ENCODE peak calls at places on chromosomes 3 and 15, in seven cellular contexts. One of them, this sample, is unnamed.

GRCh38 chr15:94001113-94001919 is 230.0 kb upstream of the MCTP2 start:
- DNase-seq in esophagus squamous epithelium: no peak
- DNase-seq in Calu3: no peak
- DNase-seq in GM20000: no peak
- DNase-seq in GM13976: no peak
- DNase-seq in psoas muscle: no peak
- DNase-seq in astrocyte of the spinal cord: no peak
- DNase-seq in this sample: no peak

GRCh38 chr3:127384717-127385539 is 97.1 kb upstream of the PRR20G start:
- DNase-seq in Calu3: no peak
- DNase-seq in GM13976: no peak
- DNase-seq in psoas muscle: no peak
- DNase-seq in astrocyte of the spinal cord: no peak
- DNase-seq in GM20000: no peak
- DNase-seq in esophagus squamous epithelium: no peak
- DNase-seq in this sample: no peak

GRCh38 chr3:40989141-40990061 is 209.9 kb upstream of the CTNNB1 start:
- DNase-seq in psoas muscle: no peak
- DNase-seq in Calu3: no peak
- DNase-seq in astrocyte of the spinal cord: peak
- DNase-seq in esophagus squamous epithelium: no peak
- DNase-seq in GM13976: no peak
- DNase-seq in GM20000: no peak
- DNase-seq in this sample: no peak

GRCh38 chr3:149871855-149872254 is 58.8 kb downstream of the RNF13 start:
- DNase-seq in GM20000: no peak
- DNase-seq in astrocyte of the spinal cord: no peak
- DNase-seq in psoas muscle: no peak
- DNase-seq in Calu3: no peak
- DNase-seq in esophagus squamous epithelium: no peak
- DNase-seq in GM13976: no peak
- DNase-seq in this sample: no peak

GRCh38 chr15:52093539-52094502 is 18.8 kb downstream of the BCL2L10 start:
- DNase-seq in GM20000: no peak
- DNase-seq in psoas muscle: peak
- DNase-seq in astrocyte of the spinal cord: peak
- DNase-seq in GM13976: no peak
- DNase-seq in esophagus squamous epithelium: no peak
- DNase-seq in Calu3: no peak
- DNase-seq in this sample: no peak

GRCh38 chr3:157142315-157142714 is 17.6 kb downstream of the CCNL1 start:
- DNase-seq in esophagus squamous epithelium: no peak
- DNase-seq in astrocyte of the spinal cord: no peak
- DNase-seq in psoas muscle: no peak
- DNase-seq in GM13976: no peak
- DNase-seq in Calu3: no peak
- DNase-seq in GM20000: no peak
- DNase-seq in this sample: no peak

GRCh38 chr3:120129718-120130117 is 35.5 kb upstream of the GSK3B start:
- DNase-seq in psoas muscle: no peak
- DNase-seq in esophagus squamous epithelium: no peak
- DNase-seq in GM20000: no peak
- DNase-seq in astrocyte of the spinal cord: peak
- DNase-seq in GM13976: no peak
- DNase-seq in Calu3: no peak
- DNase-seq in this sample: no peak

GRCh38 chr15:66808181-66808824 is 106.3 kb downstream of the SMAD6 start:
- DNase-seq in Calu3: no peak
- DNase-seq in astrocyte of the spinal cord: no peak
- DNase-seq in GM13976: no peak
- DNase-seq in psoas muscle: no peak
- DNase-seq in esophagus squamous epithelium: no peak
- DNase-seq in GM20000: no peak
- DNase-seq in this sample: no peak

GRCh38 chr3:184230081-184230602 is 757 bp downstream of the VWA5B2 start:
- DNase-seq in GM20000: peak
- DNase-seq in Calu3: peak
- DNase-seq in psoas muscle: no peak
- DNase-seq in esophagus squamous epithelium: no peak
- DNase-seq in GM13976: peak
- DNase-seq in astrocyte of the spinal cord: no peak
- DNase-seq in this sample: no peak

GRCh38 chr15:35067501-35068347 is 17.4 kb downstream of the NANOGP8 start:
- DNase-seq in Calu3: no peak
- DNase-seq in GM20000: no peak
- DNase-seq in GM13976: no peak
- DNase-seq in psoas muscle: no peak
- DNase-seq in esophagus squamous epithelium: no peak
- DNase-seq in astrocyte of the spinal cord: no peak
- DNase-seq in this sample: peak

GRCh38 chr3:12425850-12426579 is 58.3 kb upstream of the TSEN2 start:
- DNase-seq in GM20000: no peak
- DNase-seq in GM13976: no peak
- DNase-seq in psoas muscle: no peak
- DNase-seq in esophagus squamous epithelium: no peak
- DNase-seq in astrocyte of the spinal cord: no peak
- DNase-seq in Calu3: no peak
- DNase-seq in this sample: no peak

GRCh38 chr3:182683335-182684257 is 109.7 kb upstream of the ATP11B start:
- DNase-seq in GM13976: peak
- DNase-seq in esophagus squamous epithelium: no peak
- DNase-seq in astrocyte of the spinal cord: peak
- DNase-seq in Calu3: peak
- DNase-seq in psoas muscle: peak
- DNase-seq in GM20000: peak
- DNase-seq in this sample: peak

GRCh38 chr3:177322846-177323245 is 125.6 kb upstream of the TBL1XR1 start:
- DNase-seq in GM20000: no peak
- DNase-seq in Calu3: no peak
- DNase-seq in esophagus squamous epithelium: no peak
- DNase-seq in psoas muscle: no peak
- DNase-seq in GM13976: no peak
- DNase-seq in astrocyte of the spinal cord: no peak
- DNase-seq in this sample: no peak

GRCh38 chr15:73936181-73936580 is 9.9 kb downstream of the LOXL1 start:
- DNase-seq in Calu3: no peak
- DNase-seq in GM20000: no peak
- DNase-seq in psoas muscle: no peak
- DNase-seq in astrocyte of the spinal cord: peak
- DNase-seq in esophagus squamous epithelium: no peak
- DNase-seq in GM13976: no peak
- DNase-seq in this sample: no peak

GRCh38 chr15:56533741-56534416 is 68.9 kb upstream of the MNS1 start:
- DNase-seq in Calu3: no peak
- DNase-seq in astrocyte of the spinal cord: no peak
- DNase-seq in GM20000: no peak
- DNase-seq in psoas muscle: no peak
- DNase-seq in esophagus squamous epithelium: no peak
- DNase-seq in GM13976: no peak
- DNase-seq in this sample: no peak

GRCh38 chr15:100671858-100672543 is 69.6 kb downstream of the ASB7 start:
- DNase-seq in GM20000: peak
- DNase-seq in GM13976: peak
- DNase-seq in astrocyte of the spinal cord: peak
- DNase-seq in psoas muscle: no peak
- DNase-seq in esophagus squamous epithelium: no peak
- DNase-seq in Calu3: peak
- DNase-seq in this sample: no peak

GRCh38 chr3:121661376-121661775 is 673 bp upstream of the HCLS1 start:
- DNase-seq in esophagus squamous epithelium: no peak
- DNase-seq in psoas muscle: no peak
- DNase-seq in astrocyte of the spinal cord: no peak
- DNase-seq in GM13976: no peak
- DNase-seq in GM20000: no peak
- DNase-seq in Calu3: no peak
- DNase-seq in this sample: peak

GRCh38 chr3:125194061-125194848 is 18.3 kb downstream of the SLC12A8 start:
- DNase-seq in Calu3: no peak
- DNase-seq in astrocyte of the spinal cord: peak
- DNase-seq in esophagus squamous epithelium: no peak
- DNase-seq in GM13976: no peak
- DNase-seq in GM20000: no peak
- DNase-seq in psoas muscle: no peak
- DNase-seq in this sample: no peak

GRCh38 chr3:125190781-125191180 is 21.8 kb downstream of the SLC12A8 start:
- DNase-seq in astrocyte of the spinal cord: no peak
- DNase-seq in GM13976: no peak
- DNase-seq in psoas muscle: no peak
- DNase-seq in esophagus squamous epithelium: no peak
- DNase-seq in Calu3: no peak
- DNase-seq in GM20000: no peak
- DNase-seq in this sample: no peak

GRCh38 chr3:125191256-125191655 is 21.3 kb downstream of the SLC12A8 start:
- DNase-seq in Calu3: no peak
- DNase-seq in astrocyte of the spinal cord: peak
- DNase-seq in GM13976: no peak
- DNase-seq in psoas muscle: no peak
- DNase-seq in esophagus squamous epithelium: no peak
- DNase-seq in GM20000: no peak
- DNase-seq in this sample: no peak

GRCh38 chr3:125191730-125192129 is 20.8 kb downstream of the SLC12A8 start:
- DNase-seq in astrocyte of the spinal cord: no peak
- DNase-seq in psoas muscle: no peak
- DNase-seq in GM13976: no peak
- DNase-seq in GM20000: no peak
- DNase-seq in Calu3: no peak
- DNase-seq in esophagus squamous epithelium: no peak
- DNase-seq in this sample: peak

GRCh38 chr3:125192190-125193035 is 20.1 kb downstream of the SLC12A8 start:
- DNase-seq in Calu3: no peak
- DNase-seq in astrocyte of the spinal cord: no peak
- DNase-seq in GM13976: peak
- DNase-seq in psoas muscle: no peak
- DNase-seq in esophagus squamous epithelium: no peak
- DNase-seq in GM20000: peak
- DNase-seq in this sample: peak
- TF ChIP-seq CTCF in Calu3: no peak
- TF ChIP-seq CTCF in astrocyte of the spinal cord: peak
- TF ChIP-seq CTCF in GM13976: peak
- TF ChIP-seq CTCF in psoas muscle: no peak
- TF ChIP-seq CTCF in esophagus squamous epithelium: no peak
- TF ChIP-seq CTCF in GM20000: peak
- TF ChIP-seq CTCF in this sample: peak

GRCh38 chr15:90939756-90940155 is 4.7 kb downstream of the UNC45A start:
- DNase-seq in astrocyte of the spinal cord: no peak
- DNase-seq in esophagus squamous epithelium: no peak
- DNase-seq in Calu3: no peak
- DNase-seq in GM20000: no peak
- DNase-seq in GM13976: no peak
- DNase-seq in psoas muscle: no peak
- DNase-seq in this sample: no peak
- TF ChIP-seq CTCF in astrocyte of the spinal cord: no peak
- TF ChIP-seq CTCF in esophagus squamous epithelium: no peak
- TF ChIP-seq CTCF in Calu3: no peak
- TF ChIP-seq CTCF in GM20000: no peak
- TF ChIP-seq CTCF in GM13976: no peak
- TF ChIP-seq CTCF in psoas muscle: no peak
- TF ChIP-seq CTCF in this sample: no peak

DNA sequence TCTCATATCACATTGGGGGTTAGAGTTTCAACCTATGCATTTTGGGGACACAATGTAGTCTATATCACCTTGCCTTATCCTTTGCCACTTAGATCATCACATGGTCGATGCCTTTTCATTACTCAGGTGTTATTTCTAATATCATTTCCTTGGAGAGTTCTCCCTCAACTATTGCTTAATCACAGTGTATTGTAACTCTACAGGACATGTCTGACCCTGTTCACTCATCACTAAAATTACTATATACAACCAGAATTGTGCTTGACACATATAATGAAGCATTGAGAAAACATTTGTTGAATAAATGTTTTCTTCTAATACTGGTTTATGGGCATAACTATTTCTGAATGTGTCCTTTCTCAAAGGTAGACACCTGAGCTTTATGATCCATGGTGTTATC is 207.4 kb downstream of the EPHA6 start:
- DNase-seq in esophagus squamous epithelium: no peak
- DNase-seq in psoas muscle: no peak
- DNase-seq in Calu3: no peak
- DNase-seq in astrocyte of the spinal cord: no peak
- DNase-seq in GM13976: no peak
- DNase-seq in GM20000: no peak
- DNase-seq in this sample: no peak
- TF ChIP-seq CTCF in esophagus squamous epithelium: no peak
- TF ChIP-seq CTCF in psoas muscle: no peak
- TF ChIP-seq CTCF in Calu3: no peak
- TF ChIP-seq CTCF in astrocyte of the spinal cord: no peak
- TF ChIP-seq CTCF in GM13976: no peak
- TF ChIP-seq CTCF in GM20000: no peak
- TF ChIP-seq CTCF in this sample: no peak

DNA sequence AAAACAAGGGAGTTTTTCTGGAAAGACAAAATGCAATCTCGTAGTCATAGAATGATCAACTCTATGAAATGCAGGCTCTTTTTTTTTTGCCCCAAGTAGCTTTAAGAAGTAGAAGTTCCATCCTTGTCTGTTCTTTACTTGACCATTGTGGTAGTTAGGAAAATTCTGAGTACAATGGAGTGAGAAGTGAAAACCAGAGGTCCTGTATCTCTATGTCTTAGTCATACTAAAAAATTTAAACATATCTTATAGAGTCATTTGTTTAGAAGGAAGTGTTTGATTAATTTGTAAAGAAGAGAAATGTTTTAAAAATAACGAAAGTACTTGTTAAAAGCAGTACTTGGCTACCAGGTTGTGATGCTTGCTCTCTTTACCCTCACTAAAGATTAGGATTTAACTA is 52.4 kb downstream of the PRKCI start:
- DNase-seq in psoas muscle: no peak
- DNase-seq in GM13976: peak
- DNase-seq in Calu3: no peak
- DNase-seq in GM20000: peak
- DNase-seq in astrocyte of the spinal cord: no peak
- DNase-seq in esophagus squamous epithelium: no peak
- DNase-seq in this sample: peak
- TF ChIP-seq CTCF in psoas muscle: no peak
- TF ChIP-seq CTCF in GM13976: no peak
- TF ChIP-seq CTCF in Calu3: no peak
- TF ChIP-seq CTCF in GM20000: no peak
- TF ChIP-seq CTCF in astrocyte of the spinal cord: no peak
- TF ChIP-seq CTCF in esophagus squamous epithelium: no peak
- TF ChIP-seq CTCF in this sample: no peak

DNA sequence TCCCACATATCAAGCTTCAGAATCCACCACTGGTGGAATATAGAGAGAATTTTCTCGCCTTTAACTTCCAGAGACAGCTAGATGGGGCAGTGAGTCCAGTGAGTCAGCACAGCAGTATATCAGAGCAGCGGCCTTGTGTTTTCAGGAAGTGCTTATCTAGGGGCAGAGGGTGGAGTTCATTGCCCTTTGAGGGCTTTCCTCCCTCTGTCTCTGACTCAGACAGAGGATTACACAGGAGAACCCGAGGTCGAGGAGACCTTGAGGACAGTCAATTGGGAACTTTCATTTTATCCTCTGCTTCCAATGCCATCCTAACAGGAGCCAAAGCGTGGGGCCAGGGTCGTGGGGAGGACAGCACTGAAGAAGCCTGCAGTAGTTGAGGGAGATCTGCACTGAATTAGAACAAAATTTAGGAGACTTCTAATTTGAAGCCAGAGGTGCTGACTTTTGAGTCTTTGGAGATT is 109.6 kb upstream of the UMPS start:
- DNase-seq in Calu3: peak
- DNase-seq in esophagus squamous epithelium: no peak
- DNase-seq in GM13976: peak
- DNase-seq in astrocyte of the spinal cord: no peak
- DNase-seq in psoas muscle: no peak
- DNase-seq in GM20000: peak
- DNase-seq in this sample: peak
- TF ChIP-seq CTCF in Calu3: no peak
- TF ChIP-seq CTCF in esophagus squamous epithelium: no peak
- TF ChIP-seq CTCF in GM13976: peak
- TF ChIP-seq CTCF in astrocyte of the spinal cord: no peak
- TF ChIP-seq CTCF in psoas muscle: no peak
- TF ChIP-seq CTCF in GM20000: peak
- TF ChIP-seq CTCF in this sample: no peak

GRCh38 chr15:25717116-25717755 is 145.9 kb downstream of the ATP10A start:
- DNase-seq in astrocyte of the spinal cord: peak
- DNase-seq in psoas muscle: no peak
- DNase-seq in Calu3: no peak
- DNase-seq in GM13976: no peak
- DNase-seq in GM20000: no peak
- DNase-seq in esophagus squamous epithelium: no peak
- DNase-seq in this sample: peak
- TF ChIP-seq CTCF in astrocyte of the spinal cord: no peak
- TF ChIP-seq CTCF in psoas muscle: no peak
- TF ChIP-seq CTCF in Calu3: no peak
- TF ChIP-seq CTCF in GM13976: no peak
- TF ChIP-seq CTCF in GM20000: no peak
- TF ChIP-seq CTCF in esophagus squamous epithelium: no peak
- TF ChIP-seq CTCF in this sample: no peak

This sample was measured in GM12865.